ENCODE peak calls at places on chromosomes 16 and 17, in six cellular contexts. E is HFF-Myc, S is heart right ventricle, P is prostate gland, T is right lobe of liver, B is AG10803. L is an unnamed sample.

GRCh38 chr17:62696256-62696655 is 68.8 kb downstream of the MRC2 start:
- DNase-seq in E (no peak), P (no peak), T (no peak), B (peak; percentile 42), S (no peak), L (no peak)

GRCh38 chr16:71439531-71439930 is 2.3 kb downstream of the TLE7 start:
- DNase-seq in S (no peak), B (peak; percentile 78), E (no peak), T (no peak), P (no peak), L (no peak)

GRCh38 chr16:84281077-84281476 is 13.6 kb upstream of the WFDC1 start:
- DNase-seq in E (no peak), T (peak; percentile 7), B (peak; percentile 15), S (no peak), P (no peak), L (no peak)

GRCh38 chr17:9410737-9411136 is 164.9 kb downstream of the STX8 start:
- DNase-seq in T (no peak), S (no peak), E (no peak), B (no peak), P (no peak), L (no peak)

GRCh38 chr17:70168979-70169706 is at the start of gene KCNJ2:
- DNase-seq in B (peak; percentile 76), T (peak; percentile 89), P (peak; percentile 90), E (no peak), S (peak; percentile 88), L (peak; percentile 65)

GRCh38 chr16:86885139-86885538 is 306.8 kb downstream of the FOXL1 start:
- DNase-seq in B (no peak), E (no peak), S (no peak), T (no peak), P (no peak), L (no peak)

GRCh38 chr16:78656887-78657286 is 557.4 kb downstream of the WWOX start:
- DNase-seq in E (no peak), B (no peak), P (no peak), T (no peak), S (no peak), L (no peak)

GRCh38 chr17:12402963-12403622 is 262.6 kb upstream of the MYOCD start:
- DNase-seq in B (peak; percentile 54), T (no peak), E (no peak), S (no peak), P (no peak), L (no peak)

GRCh38 chr16:13896543-13897182 is 23.3 kb upstream of the ERCC4 start:
- DNase-seq in S (no peak), T (no peak), P (no peak), B (no peak), E (no peak), L (peak; percentile 12)

GRCh38 chr16:13902052-13902451 is 17.9 kb upstream of the ERCC4 start:
- DNase-seq in B (no peak), S (no peak), P (no peak), T (no peak), E (no peak), L (no peak)

GRCh38 chr16:13898233-13898632 is 21.7 kb upstream of the ERCC4 start:
- DNase-seq in E (no peak), T (no peak), S (peak; percentile 29), P (no peak), B (no peak), L (no peak)

GRCh38 chr16:13895516-13895915 is 24.4 kb upstream of the ERCC4 start:
- DNase-seq in E (no peak), T (no peak), P (no peak), S (no peak), B (no peak), L (no peak)

GRCh38 chr16:13897806-13898205 is 22.1 kb upstream of the ERCC4 start:
- DNase-seq in B (no peak), T (no peak), P (no peak), S (no peak), E (no peak), L (no peak)
- TF ChIP-seq CTCF in B (no peak), T (no peak), P (no peak), S (no peak), E (no peak), L (no peak)

GRCh38 chr16:13205352-13205751 is 304.0 kb downstream of the SHISA9 start:
- DNase-seq in E (no peak), S (no peak), B (no peak), P (no peak), T (no peak), L (no peak)

DNA sequence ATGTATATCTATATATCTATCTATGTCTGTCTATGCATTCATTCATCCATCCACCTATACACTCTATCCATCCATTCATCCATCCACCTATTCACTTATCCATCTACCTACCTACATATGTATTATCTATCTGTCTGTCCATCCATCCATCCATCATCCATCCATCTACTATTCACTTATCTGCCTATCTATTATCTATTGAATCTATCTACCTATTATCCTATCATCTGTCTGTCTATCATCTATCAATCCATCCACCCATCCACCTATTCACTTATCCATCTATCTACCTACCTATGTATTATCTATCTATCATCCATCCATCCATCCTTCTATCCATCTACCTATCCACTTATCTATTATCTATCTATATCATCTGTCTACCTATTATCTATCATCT is 302.3 kb downstream of the SHISA9 start:
- DNase-seq in B (no peak), S (no peak), P (no peak), E (no peak), T (no peak), L (no peak)
- TF ChIP-seq CTCF in B (no peak), S (no peak), P (no peak), E (no peak), T (no peak), L (no peak)

GRCh38 chr16:70417661-70418060 is 21.2 kb downstream of the ST3GAL2 start:
- DNase-seq in T (no peak), P (no peak), E (no peak), S (no peak), B (no peak), L (no peak)
- TF ChIP-seq CTCF in T (no peak), P (no peak), E (no peak), S (no peak), B (no peak), L (no peak)

GRCh38 chr16:79845006-79845733 is 244.6 kb upstream of the MAF start:
- DNase-seq in P (no peak), T (no peak), B (no peak), S (no peak), E (no peak), L (no peak)
- TF ChIP-seq CTCF in P (no peak), T (no peak), B (no peak), S (no peak), E (no peak), L (no peak)

GRCh38 chr16:5024632-5025031 is 9.1 kb downstream of the NAGPA start:
- DNase-seq in B (no peak), S (no peak), T (no peak), E (no peak), P (peak; percentile 16), L (no peak)
- TF ChIP-seq CTCF in B (no peak), S (peak; percentile 24), T (peak; percentile 36), E (no peak), P (no peak), L (peak; percentile 11)

GRCh38 chr17:54172654-54173316 is 350.1 kb downstream of the KIF2B start:
- DNase-seq in S (no peak), T (no peak), E (no peak), P (no peak), B (peak; percentile 0), L (peak; percentile 24)
- TF ChIP-seq CTCF in S (peak; percentile 16), T (peak; percentile 71), E (no peak), P (peak; percentile 44), B (peak; percentile 23), L (no peak)

GRCh38 chr16:24855678-24856077 is 9.9 kb downstream of the SLC5A11 start:
- DNase-seq in S (no peak), P (peak; percentile 17), T (no peak), E (no peak), B (no peak), L (no peak)
- TF ChIP-seq CTCF in S (no peak), P (no peak), T (no peak), E (no peak), B (no peak), L (no peak)

DNA sequence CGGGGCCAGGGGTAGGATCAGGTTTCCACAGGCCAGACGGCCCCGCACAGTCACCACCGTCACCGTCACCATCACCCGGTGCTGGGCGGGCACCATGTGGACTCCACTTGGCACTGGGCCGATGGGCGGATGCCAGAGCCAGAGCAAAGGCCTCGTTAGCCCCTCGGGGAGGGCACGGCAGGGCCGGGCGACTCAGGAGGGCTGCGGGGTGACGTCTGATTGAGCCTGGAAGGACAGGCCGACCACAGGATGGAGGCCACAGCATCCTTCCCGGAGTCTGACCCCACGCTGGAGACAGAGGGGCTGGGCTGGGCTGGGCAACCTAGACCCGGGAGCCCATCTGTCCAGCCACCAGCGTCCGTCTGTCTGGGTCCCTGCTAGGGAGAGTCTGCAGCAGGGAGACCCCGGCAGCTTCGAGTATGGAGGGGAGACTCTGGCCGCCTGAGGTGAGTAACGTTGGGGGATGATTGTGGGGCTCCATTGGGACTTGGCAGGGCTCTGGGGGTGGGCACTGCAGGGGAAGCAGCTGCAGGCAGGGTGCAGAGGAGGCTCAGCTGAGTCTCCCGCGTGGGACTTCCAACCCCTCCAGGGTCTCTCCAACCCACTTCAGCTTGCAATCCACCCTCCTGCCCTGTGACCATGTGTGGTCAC is 22.4 kb downstream of the SLC25A10 start:
- DNase-seq in T (peak; percentile 73), S (no peak), B (no peak), P (no peak), E (no peak), L (no peak)
- TF ChIP-seq CTCF in T (no peak), S (no peak), B (no peak), P (no peak), E (no peak), L (no peak)

L was measured in activated CD8-positive, alpha-beta T cell treated with anti-CD3 and anti-CD28 coated beads for 36 hours.